ENCODE peak calls at places on chromosomes 12 and 14, in four cellular contexts. One of them, this sample, is unnamed.

GRCh38 chr12:107402041-107403022 is 283.3 kb upstream of the PWP1 start:
- DNase-seq in brain microvascular endothelial cell: peak
- DNase-seq in GM18507: peak
- DNase-seq in omental fat pad: no peak
- DNase-seq in this sample: peak

GRCh38 chr12:132560421-132560830 is 50.0 kb downstream of the LRCOL1 start:
- DNase-seq in omental fat pad: no peak
- DNase-seq in brain microvascular endothelial cell: no peak
- DNase-seq in GM18507: no peak
- DNase-seq in this sample: no peak

GRCh38 chr12:102722147-102722546 is 194.9 kb downstream of the PAH start:
- DNase-seq in omental fat pad: no peak
- DNase-seq in GM18507: no peak
- DNase-seq in brain microvascular endothelial cell: no peak
- DNase-seq in this sample: no peak

GRCh38 chr12:110995016-110995415 is 74.6 kb upstream of the MYL2 start:
- DNase-seq in omental fat pad: no peak
- DNase-seq in brain microvascular endothelial cell: no peak
- DNase-seq in GM18507: no peak
- DNase-seq in this sample: no peak

GRCh38 chr12:10358969-10359368 is 30.9 kb downstream of the KLRK1 start:
- DNase-seq in GM18507: no peak
- DNase-seq in omental fat pad: no peak
- DNase-seq in brain microvascular endothelial cell: no peak
- DNase-seq in this sample: no peak

GRCh38 chr12:29346764-29347421 is 34.1 kb downstream of the ERGIC2 start:
- DNase-seq in GM18507: no peak
- DNase-seq in brain microvascular endothelial cell: no peak
- DNase-seq in omental fat pad: no peak
- DNase-seq in this sample: no peak

GRCh38 chr14:51035611-51036192 is 59.2 kb downstream of the TRIM9 start:
- DNase-seq in GM18507: no peak
- DNase-seq in brain microvascular endothelial cell: no peak
- DNase-seq in omental fat pad: no peak
- DNase-seq in this sample: no peak

GRCh38 chr12:51980051-51980808 is 26.5 kb upstream of the TAMALIN start:
- DNase-seq in GM18507: peak
- DNase-seq in brain microvascular endothelial cell: peak
- DNase-seq in omental fat pad: no peak
- DNase-seq in this sample: peak

GRCh38 chr14:98203421-98203820 is 1068.6 kb downstream of the BCL11B start:
- DNase-seq in GM18507: no peak
- DNase-seq in brain microvascular endothelial cell: no peak
- DNase-seq in omental fat pad: no peak
- DNase-seq in this sample: no peak

GRCh38 chr12:32106153-32106516 is 512 bp upstream of the BICD1 start:
- DNase-seq in brain microvascular endothelial cell: no peak
- DNase-seq in GM18507: no peak
- DNase-seq in omental fat pad: no peak
- DNase-seq in this sample: no peak

GRCh38 chr14:20714593-20715250 is 26.2 kb downstream of the ANG start:
- DNase-seq in brain microvascular endothelial cell: peak
- DNase-seq in GM18507: no peak
- DNase-seq in omental fat pad: peak
- DNase-seq in this sample: no peak

GRCh38 chr14:59116984-59117415 is 71.5 kb upstream of the DAAM1 start:
- DNase-seq in GM18507: no peak
- DNase-seq in omental fat pad: no peak
- DNase-seq in brain microvascular endothelial cell: no peak
- DNase-seq in this sample: peak

GRCh38 chr14:21039059-21039422 is 3.1 kb upstream of the RNASE7 start:
- DNase-seq in brain microvascular endothelial cell: no peak
- DNase-seq in omental fat pad: no peak
- DNase-seq in GM18507: no peak
- DNase-seq in this sample: no peak

GRCh38 chr14:67900188-67900587 is 80.6 kb downstream of the RAD51B start:
- DNase-seq in brain microvascular endothelial cell: no peak
- DNase-seq in omental fat pad: no peak
- DNase-seq in GM18507: no peak
- DNase-seq in this sample: no peak

GRCh38 chr12:5830121-5830520 is 114.9 kb downstream of the ANO2 start:
- DNase-seq in GM18507: no peak
- DNase-seq in brain microvascular endothelial cell: no peak
- DNase-seq in omental fat pad: no peak
- DNase-seq in this sample: no peak

GRCh38 chr14:88503754-88504406 is 50.9 kb downstream of the PTPN21 start:
- DNase-seq in omental fat pad: no peak
- DNase-seq in brain microvascular endothelial cell: no peak
- DNase-seq in GM18507: no peak
- DNase-seq in this sample: no peak

GRCh38 chr12:123363743-123364531 is 710 bp downstream of the SBNO1 start:
- DNase-seq in omental fat pad: no peak
- DNase-seq in brain microvascular endothelial cell: no peak
- DNase-seq in GM18507: no peak
- DNase-seq in this sample: no peak

GRCh38 chr14:53180272-53181221 is 27.4 kb upstream of the DDHD1 start:
- DNase-seq in omental fat pad: no peak
- DNase-seq in GM18507: no peak
- DNase-seq in brain microvascular endothelial cell: peak
- DNase-seq in this sample: no peak

GRCh38 chr12:121793836-121794531 is 496 bp upstream of the RHOF start:
- DNase-seq in brain microvascular endothelial cell: peak
- DNase-seq in omental fat pad: peak
- DNase-seq in GM18507: no peak
- DNase-seq in this sample: peak